ENCODE peak calls at places on chromosomes 4 and X, in ten cellular contexts. H is choroid plexus epithelial cell; K is AG10803; S is CD4-positive, alpha-beta T cell; J is neural progenitor cell; E is neural crest cell; D is left lung; Z is tibial artery; Q is fibroblast of the aortic adventitia; I is B cell. A is an unnamed sample.

GRCh38 chrX:132226169-132226568 is 6.9 kb upstream of the RAP2C start:
- DNase-seq in D (no peak), K (peak), Z (no peak), I (no peak), E (no peak), S (no peak), J (no peak), Q (peak), H (peak), A (no peak)

GRCh38 chr4:84286048-84286447 is 213.0 kb downstream of the NKX6-1 start:
- DNase-seq in I (no peak), D (no peak), J (no peak), S (no peak), K (no peak), E (no peak), H (no peak), Q (no peak), Z (no peak), A (no peak)

GRCh38 chr4:38298868-38299713 is 338.9 kb downstream of the PTTG2 start:
- DNase-seq in Q (no peak), K (no peak), Z (no peak), D (no peak), I (no peak), S (no peak), E (no peak), H (no peak), J (no peak), A (no peak)

GRCh38 chr4:112063260-112063659 is 82.0 kb upstream of the FAM241A start:
- DNase-seq in J (no peak), E (no peak), Z (no peak), I (no peak), S (no peak), H (peak), D (no peak), Q (no peak), K (no peak), A (no peak)

GRCh38 chr4:95627709-95628108 is 78.9 kb upstream of the UNC5C start:
- DNase-seq in D (no peak), I (no peak), J (no peak), H (peak), S (no peak), E (no peak), K (no peak), Z (no peak), Q (no peak), A (no peak)

GRCh38 chr4:113476800-113477199 is 284.7 kb downstream of the CAMK2D start:
- DNase-seq in H (no peak), K (no peak), I (no peak), E (no peak), Q (peak), J (no peak), S (no peak), D (no peak), Z (no peak), A (no peak)

GRCh38 chr4:80266267-80266901 is at the start of gene FGF5:
- DNase-seq in D (peak), S (no peak), H (peak), E (peak), Z (peak), Q (peak), J (peak), I (no peak), K (peak), A (peak)

GRCh38 chrX:80293354-80293753 is 126.9 kb upstream of the TENT5D start:
- DNase-seq in S (no peak), H (no peak), I (no peak), Q (no peak), D (no peak), Z (no peak), J (no peak), E (no peak), K (no peak), A (no peak)

GRCh38 chr4:136742330-136742729 is 790.0 kb downstream of the PCDH18 start:
- DNase-seq in Q (peak), I (no peak), H (peak), J (no peak), D (no peak), E (no peak), K (no peak), S (no peak), Z (no peak), A (no peak)

GRCh38 chr4:12791536-12791935 is 692.6 kb downstream of the RAB28 start:
- DNase-seq in D (no peak), J (no peak), H (peak), K (no peak), E (no peak), I (no peak), Z (no peak), S (no peak), Q (no peak), A (no peak)

GRCh38 chrX:139881130-139881529 is 51.7 kb downstream of the ATP11C start:
- DNase-seq in J (no peak), Z (no peak), I (no peak), E (no peak), Q (peak), K (peak), S (no peak), H (peak), D (no peak), A (no peak)

GRCh38 chr4:88077911-88078310 is 70.5 kb downstream of the PKD2 start:
- DNase-seq in Q (peak), S (no peak), D (no peak), K (peak), E (no peak), I (no peak), J (no peak), H (peak), Z (no peak), A (no peak)

GRCh38 chrX:123422875-123423274 is 238.8 kb downstream of the GRIA3 start:
- DNase-seq in E (peak), D (no peak), Z (no peak), Q (peak), S (no peak), J (peak), I (no peak), H (peak), K (peak), A (no peak)

GRCh38 chr4:113768952-113769351 is 7.4 kb upstream of the CAMK2D start:
- DNase-seq in Q (no peak), D (no peak), H (no peak), I (no peak), J (no peak), E (no peak), K (peak), S (no peak), Z (no peak), A (no peak)

GRCh38 chrX:37653397-37654085 is 32.0 kb upstream of the XK start:
- DNase-seq in E (no peak), H (no peak), Q (no peak), K (no peak), S (no peak), Z (no peak), D (no peak), I (no peak), J (no peak), A (no peak)

GRCh38 chr4:46393606-46394005 is 3.7 kb upstream of the GABRA2 start:
- DNase-seq in K (no peak), Q (no peak), Z (no peak), S (no peak), E (no peak), J (no peak), I (no peak), D (no peak), H (no peak), A (no peak)

GRCh38 chrX:79162076-79162475 is 17.6 kb downstream of the GPR174 start:
- DNase-seq in Z (no peak), I (no peak), K (no peak), E (no peak), J (no peak), H (no peak), D (no peak), Q (no peak), S (no peak), A (no peak)

GRCh38 chr4:101158136-101158485 is 189.2 kb downstream of the PPP3CA start:
- DNase-seq in D (no peak), H (no peak), K (peak), S (no peak), Z (no peak), Q (no peak), J (no peak), E (no peak), I (no peak), A (no peak)

GRCh38 chr4:128846063-128846462 is 36.6 kb downstream of the JADE1 start:
- DNase-seq in S (no peak), K (no peak), H (no peak), D (no peak), Q (no peak), E (no peak), I (no peak), Z (no peak), J (no peak), A (no peak)

GRCh38 chr4:136861081-136861480 is 671.2 kb downstream of the PCDH18 start:
- DNase-seq in Q (no peak), H (peak), K (no peak), J (no peak), D (no peak), E (no peak), I (no peak), S (no peak), Z (no peak), A (no peak)

GRCh38 chr4:170652571-170652970 is 562.8 kb upstream of the AADAT start:
- DNase-seq in K (no peak), S (no peak), E (no peak), I (no peak), D (no peak), Q (peak), Z (no peak), J (no peak), H (peak), A (no peak)

GRCh38 chrX:11770320-11770719 is 12.3 kb downstream of the MSL3 start:
- DNase-seq in I (peak), H (peak), K (peak), Z (no peak), E (peak), Q (peak), J (peak), S (no peak), D (no peak), A (no peak)

GRCh38 chrX:20418379-20418778 is 151.7 kb upstream of the RPS6KA3 start:
- DNase-seq in I (peak), E (no peak), J (no peak), H (no peak), Q (no peak), K (no peak), Z (no peak), D (no peak), S (no peak), A (no peak)

GRCh38 chr4:85610450-85610849 is 135.5 kb downstream of the ARHGAP24 start:
- DNase-seq in K (no peak), J (no peak), Q (no peak), I (no peak), E (no peak), S (no peak), Z (no peak), D (no peak), H (no peak), A (no peak)

GRCh38 chrX:109732319-109732779 is 708 bp downstream of the ACSL4 start:
- DNase-seq in Z (no peak), H (peak), J (peak), K (peak), E (no peak), S (no peak), I (peak), D (no peak), Q (peak), A (no peak)

GRCh38 chrX:115562492-115562872 is 1.5 kb downstream of the PLS3 start:
- DNase-seq in I (no peak), K (peak), D (no peak), H (peak), Q (peak), Z (no peak), S (no peak), E (peak), J (no peak), A (no peak)

GRCh38 chr4:22389240-22389871 is 126.5 kb downstream of the ADGRA3 start:
- DNase-seq in S (no peak), J (peak), Z (no peak), H (peak), Q (peak), I (no peak), K (peak), E (peak), D (no peak), A (no peak)

GRCh38 chr4:108786351-108786750 is 23.5 kb upstream of the ETNPPL start:
- DNase-seq in Q (no peak), I (no peak), D (no peak), S (no peak), E (no peak), Z (no peak), J (no peak), K (no peak), H (no peak), A (no peak)

GRCh38 chr4:94452476-94453300 is 946 bp downstream of the PDLIM5 start:
- DNase-seq in Z (peak), S (no peak), Q (peak), E (peak), D (peak), H (peak), K (peak), I (no peak), J (peak), A (no peak)

GRCh38 chr4:5469151-5469775 is 239.1 kb downstream of the EVC2 start:
- DNase-seq in Z (no peak), Q (no peak), K (no peak), E (no peak), I (no peak), D (no peak), S (no peak), H (no peak), J (no peak), A (no peak)

GRCh38 chr4:158428242-158428641 is 93.4 kb upstream of the RXFP1 start:
- DNase-seq in E (no peak), I (no peak), D (no peak), Z (no peak), K (peak), H (peak), Q (peak), S (no peak), J (no peak), A (no peak)

GRCh38 chr4:184385705-184386141 is 88.6 kb downstream of the IRF2 start:
- DNase-seq in D (no peak), I (peak), H (no peak), Q (no peak), E (no peak), Z (peak), S (no peak), J (no peak), K (no peak), A (no peak)

DNA sequence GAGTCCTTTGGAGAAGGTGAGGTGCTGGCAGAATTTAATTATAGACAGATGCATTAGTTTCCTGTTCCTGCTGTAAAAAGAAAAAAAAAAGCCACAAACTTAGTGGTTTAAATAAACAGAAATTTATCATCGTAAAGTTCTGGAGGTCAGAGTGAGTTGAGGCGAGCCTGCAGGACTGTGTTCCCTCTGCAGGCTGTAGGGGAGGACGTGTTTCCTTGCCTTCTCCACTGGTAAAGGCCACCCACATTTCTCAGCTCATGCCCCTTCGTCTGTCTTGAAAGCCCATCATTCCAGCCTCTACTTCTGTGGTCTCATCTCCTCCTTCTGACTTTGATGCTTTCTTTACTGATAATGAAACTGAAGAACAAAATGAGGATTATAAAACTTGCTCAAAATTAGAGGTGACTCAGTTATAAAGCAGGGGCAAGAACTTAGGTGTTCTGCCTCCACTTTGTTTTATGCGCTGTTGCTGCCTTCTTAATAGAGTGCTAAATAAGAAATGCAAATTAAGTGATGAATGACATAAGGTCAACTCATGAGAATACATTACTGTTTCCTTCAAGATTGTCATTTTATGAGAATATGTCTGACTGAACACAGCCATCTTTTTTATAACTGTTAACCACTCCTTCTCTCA is 143.1 kb downstream of the STIM2 start:
- DNase-seq in D (no peak), E (no peak), S (no peak), Z (no peak), Q (no peak), H (peak), K (no peak), J (no peak), I (no peak), A (no peak)
- TF ChIP-seq CTCF in D (no peak), E (no peak), S (no peak), Z (no peak), Q (no peak), H (peak), K (no peak), J (no peak), I (no peak), A (no peak)

GRCh38 chr4:52862605-52863236 is 604 bp downstream of the RASL11B start:
- DNase-seq in E (no peak), K (no peak), H (no peak), Q (no peak), S (no peak), Z (no peak), I (no peak), D (no peak), J (no peak), A (no peak)
- TF ChIP-seq CTCF in E (no peak), K (no peak), H (no peak), Q (no peak), S (no peak), Z (no peak), I (no peak), D (no peak), J (no peak), A (no peak)

GRCh38 chrX:16662402-16662801 is 12.4 kb downstream of the S100G start:
- DNase-seq in D (no peak), I (no peak), H (no peak), J (no peak), Q (no peak), Z (no peak), S (no peak), E (no peak), K (no peak), A (no peak)

GRCh38 chrX:16664059-16664458 is 14.1 kb downstream of the S100G start:
- DNase-seq in E (no peak), Z (no peak), I (no peak), H (peak), Q (peak), D (no peak), S (no peak), J (no peak), K (no peak), A (no peak)

GRCh38 chrX:16665089-16665488 is 15.1 kb downstream of the S100G start:
- DNase-seq in K (peak), Q (peak), Z (no peak), S (no peak), H (peak), I (no peak), E (no peak), J (no peak), D (no peak), A (no peak)

GRCh38 chrX:16666541-16666940 is 16.6 kb downstream of the S100G start:
- DNase-seq in S (no peak), Q (peak), D (no peak), I (no peak), Z (no peak), K (peak), H (peak), J (peak), E (no peak), A (no peak)

GRCh38 chrX:16664626-16665025 is 14.7 kb downstream of the S100G start:
- DNase-seq in J (no peak), H (no peak), K (no peak), Q (no peak), S (no peak), I (no peak), E (no peak), D (no peak), Z (no peak), A (no peak)
- TF ChIP-seq CTCF in J (peak), H (peak), K (no peak), Q (peak), S (no peak), I (no peak), E (no peak), D (no peak), Z (no peak), A (no peak)

DNA sequence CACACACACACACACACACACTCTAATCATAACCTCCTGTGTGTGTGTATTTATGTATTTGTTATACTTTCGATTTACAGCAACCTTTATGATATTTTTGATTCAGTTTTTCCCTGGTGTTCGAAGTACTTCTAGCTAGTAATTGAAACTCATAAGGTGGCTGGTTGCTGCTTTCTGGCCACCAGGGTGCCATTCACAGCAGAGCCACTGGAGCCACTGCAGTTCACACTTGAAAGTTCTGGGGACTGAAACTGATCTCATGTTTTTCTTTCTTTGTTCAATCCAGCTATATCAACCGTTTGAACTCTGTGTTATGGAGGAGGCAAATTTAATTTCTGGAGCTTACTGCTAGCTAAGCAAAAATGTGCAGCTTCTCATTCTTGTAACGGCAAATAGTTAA is 419.4 kb downstream of the ADGRL3 start:
- DNase-seq in E (no peak), H (peak), I (no peak), K (no peak), Q (no peak), Z (no peak), D (no peak), J (no peak), S (no peak), A (no peak)
- TF ChIP-seq CTCF in E (peak), H (peak), I (no peak), K (no peak), Q (no peak), Z (peak), D (no peak), J (peak), S (no peak), A (no peak)